ENCODE peak calls at places on chromosomes 7 and 10, in four cellular contexts. One of them, this sample, is unnamed.

GRCh38 chr7:8204674-8205377 is 57.1 kb downstream of the ICA1 start:
- DNase-seq in heart left ventricle: no peak
- DNase-seq in right atrium auricular region: no peak
- DNase-seq in BJ: no peak
- DNase-seq in this sample: no peak

GRCh38 chr10:110946496-110946895 is 27.1 kb downstream of the SHOC2 start:
- DNase-seq in heart left ventricle: no peak
- DNase-seq in right atrium auricular region: no peak
- DNase-seq in BJ: no peak
- DNase-seq in this sample: no peak

GRCh38 chr10:133608855-133609254 is 17.7 kb downstream of the FRG2B start:
- DNase-seq in heart left ventricle: no peak
- DNase-seq in right atrium auricular region: no peak
- DNase-seq in BJ: no peak
- DNase-seq in this sample: no peak

GRCh38 chr7:50504646-50505546 is 54.7 kb upstream of the FIGNL1 start:
- DNase-seq in heart left ventricle: no peak
- DNase-seq in right atrium auricular region: no peak
- DNase-seq in BJ: no peak
- DNase-seq in this sample: no peak

GRCh38 chr10:67883710-67884312 is 645 bp upstream of the SIRT1 start:
- DNase-seq in heart left ventricle: no peak
- DNase-seq in right atrium auricular region: no peak
- DNase-seq in BJ: no peak
- DNase-seq in this sample: no peak

GRCh38 chr7:2493205-2493604 is 17.0 kb upstream of the GRIFIN start:
- DNase-seq in heart left ventricle: no peak
- DNase-seq in right atrium auricular region: no peak
- DNase-seq in BJ: no peak
- DNase-seq in this sample: no peak

GRCh38 chr7:56079450-56080185 is 13.1 kb downstream of the PHKG1 start:
- DNase-seq in heart left ventricle: peak; percentile 93
- DNase-seq in right atrium auricular region: peak; percentile 84
- DNase-seq in BJ: peak; percentile 47
- DNase-seq in this sample: no peak

GRCh38 chr7:33411000-33411399 is 281.6 kb downstream of the BBS9 start:
- DNase-seq in heart left ventricle: no peak
- DNase-seq in right atrium auricular region: no peak
- DNase-seq in BJ: no peak
- DNase-seq in this sample: no peak

GRCh38 chr10:131899116-131899690 is 1.6 kb upstream of the PPP2R2D start:
- DNase-seq in heart left ventricle: no peak
- DNase-seq in right atrium auricular region: no peak
- DNase-seq in BJ: no peak
- DNase-seq in this sample: no peak

GRCh38 chr10:131901181-131901829 is 497 bp downstream of the PPP2R2D start:
- DNase-seq in heart left ventricle: peak; percentile 68
- DNase-seq in right atrium auricular region: no peak
- DNase-seq in BJ: no peak
- DNase-seq in this sample: no peak

GRCh38 chr10:131898713-131899112 is 2.1 kb upstream of the PPP2R2D start:
- DNase-seq in heart left ventricle: no peak
- DNase-seq in right atrium auricular region: no peak
- DNase-seq in BJ: no peak
- DNase-seq in this sample: no peak

GRCh38 chr10:131900350-131901152 is at the start of gene PPP2R2D:
- DNase-seq in heart left ventricle: peak; percentile 96
- DNase-seq in right atrium auricular region: peak; percentile 91
- DNase-seq in BJ: peak; percentile 17
- DNase-seq in this sample: peak; percentile 41

DNA sequence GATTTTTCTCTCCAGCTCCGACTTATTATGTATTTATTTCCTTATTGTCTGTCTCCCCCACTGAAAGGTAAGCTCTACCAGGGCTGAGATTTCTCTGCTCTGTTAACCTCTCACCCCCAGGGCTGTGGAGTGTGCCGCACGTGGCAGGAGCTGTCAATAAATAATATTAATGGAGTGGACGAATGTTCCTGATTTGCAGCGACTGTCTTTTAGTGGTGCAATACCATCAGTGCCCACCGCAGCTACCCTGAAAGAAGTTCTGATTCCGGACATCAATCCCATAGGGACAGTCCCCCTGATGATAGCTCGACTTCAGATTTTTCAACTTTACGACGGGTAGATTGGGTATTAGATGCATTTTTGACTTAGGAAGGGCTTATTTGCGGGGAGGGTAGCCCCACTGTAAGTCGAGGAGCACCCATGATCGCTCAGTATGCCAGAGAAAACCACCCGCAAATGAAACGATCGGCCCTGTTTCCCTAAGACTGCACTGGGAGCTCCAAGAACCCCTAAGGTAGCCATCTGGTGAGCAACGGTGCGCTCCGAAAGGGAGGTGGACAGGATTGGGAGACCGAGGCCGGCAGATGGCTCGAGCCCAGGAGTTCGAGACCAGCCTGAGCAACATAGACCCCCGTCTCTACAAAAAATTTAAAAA is 986 bp upstream of the PPP2R2D start:
- DNase-seq in heart left ventricle: no peak
- DNase-seq in right atrium auricular region: no peak
- DNase-seq in BJ: no peak
- DNase-seq in this sample: no peak
- TF ChIP-seq CTCF in heart left ventricle: peak; percentile 26
- TF ChIP-seq CTCF in right atrium auricular region: no peak
- TF ChIP-seq CTCF in BJ: no peak
- TF ChIP-seq CTCF in this sample: peak; percentile 24

DNA sequence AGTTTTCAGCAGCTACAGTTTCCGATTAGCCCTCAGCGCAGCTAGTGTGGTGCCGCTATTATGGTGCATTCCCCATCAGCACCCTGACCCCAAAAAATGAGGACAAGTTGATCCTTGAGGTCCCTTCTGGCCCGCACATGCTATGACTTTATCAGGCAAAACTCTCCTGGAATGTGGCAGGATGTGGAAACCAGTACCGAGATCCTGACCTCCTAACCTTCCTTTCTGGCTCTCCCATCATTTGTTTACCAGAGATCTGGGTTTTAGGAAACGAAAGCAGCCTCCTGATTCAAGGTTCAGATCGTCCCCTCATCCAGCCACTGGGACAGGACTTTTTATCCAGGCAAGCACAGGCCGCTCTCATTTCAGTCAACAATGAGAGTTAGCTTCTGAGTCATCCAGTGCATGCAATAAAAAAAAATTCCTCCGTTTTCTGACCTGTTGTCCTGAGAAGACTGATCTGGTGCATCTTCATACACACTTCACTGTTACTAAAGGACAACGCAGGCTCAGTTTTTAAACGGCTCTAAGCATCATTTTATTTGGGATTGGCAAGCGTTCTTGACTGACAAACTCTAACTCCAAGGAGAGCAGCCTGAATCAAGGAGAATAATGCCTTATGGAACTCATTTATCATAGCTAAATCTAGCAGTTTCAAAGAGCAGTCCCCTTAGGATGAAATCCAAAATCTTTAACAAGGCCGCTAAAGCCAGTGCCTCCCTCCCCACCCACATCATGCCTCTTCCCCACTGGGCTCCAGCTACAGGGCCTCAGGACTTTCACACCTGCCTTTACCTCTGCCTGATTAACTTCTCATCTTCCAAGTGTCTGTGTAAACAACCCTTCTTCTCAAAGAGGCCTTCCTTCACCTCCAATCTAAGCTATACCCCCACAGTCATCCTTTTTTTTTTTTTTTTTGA is 17.1 kb downstream of the PDLIM1 start:
- DNase-seq in heart left ventricle: peak; percentile 39
- DNase-seq in right atrium auricular region: peak; percentile 83
- DNase-seq in BJ: peak; percentile 90
- DNase-seq in this sample: no peak
- H3K4me3 ChIP-seq in heart left ventricle: peak overlapping the region; percentile 32
- H3K4me3 ChIP-seq in right atrium auricular region: no peak overlapping the region
- H3K4me3 ChIP-seq in BJ: peak overlapping the region; percentile 8
- H3K4me3 ChIP-seq in this sample: no peak overlapping the region

GRCh38 chr10:79065091-79065551 is 3.6 kb upstream of the ZMIZ1 start:
- DNase-seq in heart left ventricle: no peak
- DNase-seq in right atrium auricular region: no peak
- DNase-seq in BJ: no peak
- DNase-seq in this sample: no peak
- TF ChIP-seq CTCF in heart left ventricle: no peak
- TF ChIP-seq CTCF in right atrium auricular region: no peak
- TF ChIP-seq CTCF in BJ: no peak
- TF ChIP-seq CTCF in this sample: no peak

DNA sequence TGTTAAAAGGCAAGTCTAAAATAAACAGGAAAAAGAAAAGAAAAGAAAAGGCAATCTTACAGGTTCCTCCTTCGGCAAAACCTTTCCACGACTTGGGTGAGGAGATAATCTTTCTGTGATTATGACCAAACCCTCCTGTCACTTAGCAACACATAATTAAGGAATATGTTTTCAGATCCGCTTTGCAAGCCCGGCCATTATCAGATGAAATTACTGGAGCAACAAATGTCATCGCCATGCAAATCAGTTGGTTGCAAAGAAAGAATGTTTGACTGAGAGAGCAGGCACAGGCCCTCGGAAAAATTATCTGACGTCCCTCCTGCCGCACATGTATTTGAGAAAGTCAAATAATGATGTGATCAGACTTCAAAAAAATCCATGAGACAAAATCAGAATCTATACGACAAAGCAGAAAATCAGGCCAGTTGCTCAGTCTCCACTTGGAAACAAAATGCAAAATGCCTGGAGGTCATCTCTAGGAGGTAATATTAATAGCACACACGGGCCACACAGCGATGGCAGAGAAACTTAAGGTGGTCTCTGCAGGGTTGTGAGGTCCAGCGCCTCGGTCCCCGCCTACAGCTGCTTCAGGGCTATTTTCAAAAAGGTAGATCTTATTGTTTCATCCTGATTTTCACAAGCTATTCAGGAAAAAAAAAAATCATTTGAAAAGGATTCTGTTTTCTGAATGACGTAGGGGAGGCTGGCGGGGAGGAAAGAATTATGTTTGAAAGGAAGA is 82.7 kb downstream of the ZRANB1 start:
- DNase-seq in heart left ventricle: peak; percentile 16
- DNase-seq in right atrium auricular region: no peak
- DNase-seq in BJ: no peak
- DNase-seq in this sample: no peak
- H3K4me3 ChIP-seq in heart left ventricle: peak overlapping the region; percentile 27
- H3K4me3 ChIP-seq in right atrium auricular region: no peak overlapping the region
- H3K4me3 ChIP-seq in BJ: no peak overlapping the region
- H3K4me3 ChIP-seq in this sample: no peak overlapping the region

DNA sequence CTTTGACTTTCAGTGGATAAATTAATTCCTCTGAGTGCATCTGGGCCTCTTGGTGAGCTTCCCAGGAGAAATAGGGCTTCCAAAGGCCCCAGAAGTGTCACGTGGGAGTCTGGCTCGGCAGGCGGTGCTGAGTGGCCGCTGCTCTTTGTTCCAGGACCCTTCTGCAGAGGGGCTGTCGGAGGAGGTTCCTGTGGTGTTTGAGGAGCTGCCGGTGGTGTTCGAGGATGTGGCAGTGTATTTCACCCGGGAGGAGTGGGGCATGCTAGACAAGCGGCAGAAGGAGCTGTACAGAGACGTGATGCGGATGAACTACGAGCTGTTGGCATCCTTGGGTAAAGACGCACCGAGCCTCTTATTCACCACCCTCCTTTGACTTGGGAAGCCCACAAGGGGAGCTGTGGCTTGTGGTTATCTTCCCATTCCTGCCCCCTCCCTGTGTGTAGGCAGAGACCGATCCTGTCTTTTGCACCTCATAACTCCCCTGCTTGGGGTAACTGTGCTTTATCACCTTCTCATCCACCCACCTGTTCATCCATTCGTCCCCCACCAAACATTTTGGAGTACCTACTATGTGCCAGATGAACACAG is 11.9 kb downstream of the ZNF862 start:
- DNase-seq in heart left ventricle: no peak
- DNase-seq in right atrium auricular region: no peak
- DNase-seq in BJ: no peak
- DNase-seq in this sample: no peak
- TF ChIP-seq CTCF in heart left ventricle: no peak
- TF ChIP-seq CTCF in right atrium auricular region: no peak
- TF ChIP-seq CTCF in BJ: no peak
- TF ChIP-seq CTCF in this sample: no peak

DNA sequence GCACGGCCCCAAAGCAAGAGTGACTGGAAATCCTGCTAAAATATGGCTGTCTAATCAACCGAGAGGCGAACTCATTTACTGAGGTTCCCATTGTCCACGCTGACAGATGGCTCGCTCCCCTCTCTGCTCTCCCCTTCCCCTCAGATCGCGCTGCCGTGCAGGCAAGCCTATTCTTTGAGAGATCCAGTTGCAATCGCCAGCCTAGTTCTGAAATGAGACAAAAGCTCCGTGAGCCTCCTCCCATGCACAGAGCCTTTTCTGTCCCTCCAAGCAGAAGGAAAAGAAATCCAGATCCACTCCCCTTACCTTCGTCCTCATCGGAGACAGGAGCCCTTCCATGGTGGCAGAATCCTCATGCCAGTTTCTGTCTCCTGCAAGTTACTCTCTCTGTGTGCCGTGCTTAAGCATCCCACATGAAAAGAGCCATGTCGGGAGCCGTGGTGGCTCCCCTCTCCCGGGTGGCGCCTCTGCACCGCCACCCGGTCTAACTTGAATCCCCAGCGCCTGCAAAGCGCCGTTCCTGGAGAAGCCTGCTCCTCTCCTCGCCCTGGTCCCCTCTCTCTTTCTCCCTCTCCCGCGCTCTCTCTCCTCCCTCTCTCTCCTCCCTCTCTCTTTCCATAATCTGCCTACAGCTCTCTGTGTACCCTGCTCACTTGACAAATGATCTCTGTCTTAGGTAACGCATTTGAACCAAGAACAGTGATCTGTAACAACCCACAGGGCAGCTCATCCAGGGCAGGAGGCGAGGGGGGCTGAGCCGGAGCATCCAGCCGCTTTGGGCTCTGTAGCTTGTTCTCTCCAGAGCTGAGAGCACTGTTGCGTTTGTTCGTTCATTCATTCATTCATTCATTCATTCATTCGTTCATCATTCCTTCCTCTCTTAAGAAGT is 156.8 kb downstream of the FRMD4A start:
- DNase-seq in heart left ventricle: no peak
- DNase-seq in right atrium auricular region: no peak
- DNase-seq in BJ: no peak
- DNase-seq in this sample: no peak
- H3K4me3 ChIP-seq in heart left ventricle: peak overlapping the region; percentile 61
- H3K4me3 ChIP-seq in right atrium auricular region: peak overlapping the region; percentile 48
- H3K4me3 ChIP-seq in BJ: peak overlapping the region; percentile 39
- H3K4me3 ChIP-seq in this sample: peak overlapping the region; percentile 18

GRCh38 chr7:108000875-108001758 is 1.8 kb downstream of the LAMB1 start:
- DNase-seq in heart left ventricle: peak; percentile 63
- DNase-seq in right atrium auricular region: no peak
- DNase-seq in BJ: no peak
- DNase-seq in this sample: no peak
- TF ChIP-seq CTCF in heart left ventricle: no peak
- TF ChIP-seq CTCF in right atrium auricular region: no peak
- TF ChIP-seq CTCF in BJ: peak; percentile 40
- TF ChIP-seq CTCF in this sample: peak; percentile 35